ENCODE peak calls at places on chromosomes 3 and 15, in eight cellular contexts. One of them, this sample, is unnamed.

GRCh38 chr3:10945683-10946287 is 46.8 kb upstream of the SLC6A1 start:
- DNase-seq in Caki2: peak; percentile 18
- DNase-seq in ELR: peak; percentile 57
- DNase-seq in activated naive CD4-positive, alpha-beta T cell: peak; percentile 15
- DNase-seq in stimulated activated naive B cell treated with anti-CD40 and anti-IgM and Interleukin-4, amounts not matched to agents 10 μg/mL and 1 μg/mL and 100 μg/mL, for 72 hours: peak; percentile 17
- DNase-seq in T-helper 9 cell: peak; percentile 45
- DNase-seq in activated CD8-positive, alpha-beta memory T cell treated with anti-CD3 and anti-CD28 coated beads for 1 hour: peak; percentile 26
- DNase-seq in NCI-H774: no peak
- DNase-seq in this sample: peak; percentile 14

GRCh38 chr3:55894605-55895004 is 407.5 kb upstream of the WNT5A start:
- DNase-seq in activated naive CD4-positive, alpha-beta T cell: no peak
- DNase-seq in Caki2: no peak
- DNase-seq in NCI-H774: no peak
- DNase-seq in T-helper 9 cell: no peak
- DNase-seq in stimulated activated naive B cell treated with anti-CD40 and anti-IgM and Interleukin-4, amounts not matched to agents 10 μg/mL and 1 μg/mL and 100 μg/mL, for 72 hours: no peak
- DNase-seq in activated CD8-positive, alpha-beta memory T cell treated with anti-CD3 and anti-CD28 coated beads for 1 hour: no peak
- DNase-seq in ELR: no peak
- DNase-seq in this sample: no peak

GRCh38 chr3:46089237-46090011 is 62.1 kb upstream of the XCR1 start:
- DNase-seq in T-helper 9 cell: no peak
- DNase-seq in activated CD8-positive, alpha-beta memory T cell treated with anti-CD3 and anti-CD28 coated beads for 1 hour: no peak
- DNase-seq in ELR: peak; percentile 97
- DNase-seq in activated naive CD4-positive, alpha-beta T cell: no peak
- DNase-seq in stimulated activated naive B cell treated with anti-CD40 and anti-IgM and Interleukin-4, amounts not matched to agents 10 μg/mL and 1 μg/mL and 100 μg/mL, for 72 hours: peak; percentile 67
- DNase-seq in Caki2: peak; percentile 73
- DNase-seq in NCI-H774: no peak
- DNase-seq in this sample: no peak

GRCh38 chr3:152405915-152406802 is 137.4 kb downstream of the MBNL1 start:
- DNase-seq in Caki2: no peak
- DNase-seq in T-helper 9 cell: no peak
- DNase-seq in activated naive CD4-positive, alpha-beta T cell: no peak
- DNase-seq in ELR: peak; percentile 80
- DNase-seq in stimulated activated naive B cell treated with anti-CD40 and anti-IgM and Interleukin-4, amounts not matched to agents 10 μg/mL and 1 μg/mL and 100 μg/mL, for 72 hours: no peak
- DNase-seq in NCI-H774: no peak
- DNase-seq in activated CD8-positive, alpha-beta memory T cell treated with anti-CD3 and anti-CD28 coated beads for 1 hour: no peak
- DNase-seq in this sample: no peak

GRCh38 chr15:34883633-34884032 is 85.9 kb downstream of the AQR start:
- DNase-seq in T-helper 9 cell: no peak
- DNase-seq in activated CD8-positive, alpha-beta memory T cell treated with anti-CD3 and anti-CD28 coated beads for 1 hour: no peak
- DNase-seq in stimulated activated naive B cell treated with anti-CD40 and anti-IgM and Interleukin-4, amounts not matched to agents 10 μg/mL and 1 μg/mL and 100 μg/mL, for 72 hours: no peak
- DNase-seq in activated naive CD4-positive, alpha-beta T cell: no peak
- DNase-seq in ELR: peak; percentile 56
- DNase-seq in Caki2: no peak
- DNase-seq in NCI-H774: no peak
- DNase-seq in this sample: no peak

GRCh38 chr15:85690546-85691226 is 104.0 kb downstream of the KLHL25 start:
- DNase-seq in ELR: no peak
- DNase-seq in Caki2: no peak
- DNase-seq in NCI-H774: no peak
- DNase-seq in activated CD8-positive, alpha-beta memory T cell treated with anti-CD3 and anti-CD28 coated beads for 1 hour: no peak
- DNase-seq in T-helper 9 cell: no peak
- DNase-seq in stimulated activated naive B cell treated with anti-CD40 and anti-IgM and Interleukin-4, amounts not matched to agents 10 μg/mL and 1 μg/mL and 100 μg/mL, for 72 hours: peak; percentile 66
- DNase-seq in activated naive CD4-positive, alpha-beta T cell: no peak
- DNase-seq in this sample: no peak

GRCh38 chr3:184334470-184335158 is 2.8 kb upstream of the FAM131A start:
- DNase-seq in ELR: peak; percentile 97
- DNase-seq in activated CD8-positive, alpha-beta memory T cell treated with anti-CD3 and anti-CD28 coated beads for 1 hour: peak; percentile 20
- DNase-seq in Caki2: peak; percentile 45
- DNase-seq in stimulated activated naive B cell treated with anti-CD40 and anti-IgM and Interleukin-4, amounts not matched to agents 10 μg/mL and 1 μg/mL and 100 μg/mL, for 72 hours: no peak
- DNase-seq in NCI-H774: no peak
- DNase-seq in T-helper 9 cell: peak; percentile 31
- DNase-seq in activated naive CD4-positive, alpha-beta T cell: no peak
- DNase-seq in this sample: no peak

GRCh38 chr3:81352867-81353266 is 408.6 kb downstream of the GBE1 start:
- DNase-seq in ELR: peak; percentile 50
- DNase-seq in activated CD8-positive, alpha-beta memory T cell treated with anti-CD3 and anti-CD28 coated beads for 1 hour: no peak
- DNase-seq in activated naive CD4-positive, alpha-beta T cell: no peak
- DNase-seq in T-helper 9 cell: no peak
- DNase-seq in Caki2: peak; percentile 15
- DNase-seq in NCI-H774: no peak
- DNase-seq in stimulated activated naive B cell treated with anti-CD40 and anti-IgM and Interleukin-4, amounts not matched to agents 10 μg/mL and 1 μg/mL and 100 μg/mL, for 72 hours: no peak
- DNase-seq in this sample: no peak

GRCh38 chr3:121436641-121437040 is 109.1 kb downstream of the POLQ start:
- DNase-seq in T-helper 9 cell: no peak
- DNase-seq in stimulated activated naive B cell treated with anti-CD40 and anti-IgM and Interleukin-4, amounts not matched to agents 10 μg/mL and 1 μg/mL and 100 μg/mL, for 72 hours: no peak
- DNase-seq in activated CD8-positive, alpha-beta memory T cell treated with anti-CD3 and anti-CD28 coated beads for 1 hour: no peak
- DNase-seq in Caki2: no peak
- DNase-seq in activated naive CD4-positive, alpha-beta T cell: no peak
- DNase-seq in ELR: no peak
- DNase-seq in NCI-H774: no peak
- DNase-seq in this sample: no peak

GRCh38 chr3:136261826-136262225 is 11.7 kb downstream of the PCCB start:
- DNase-seq in NCI-H774: no peak
- DNase-seq in Caki2: no peak
- DNase-seq in ELR: no peak
- DNase-seq in T-helper 9 cell: no peak
- DNase-seq in activated CD8-positive, alpha-beta memory T cell treated with anti-CD3 and anti-CD28 coated beads for 1 hour: no peak
- DNase-seq in stimulated activated naive B cell treated with anti-CD40 and anti-IgM and Interleukin-4, amounts not matched to agents 10 μg/mL and 1 μg/mL and 100 μg/mL, for 72 hours: no peak
- DNase-seq in activated naive CD4-positive, alpha-beta T cell: no peak
- DNase-seq in this sample: no peak

GRCh38 chr3:68977486-68978167 is 35.9 kb downstream of the EOGT start:
- DNase-seq in activated CD8-positive, alpha-beta memory T cell treated with anti-CD3 and anti-CD28 coated beads for 1 hour: no peak
- DNase-seq in Caki2: no peak
- DNase-seq in activated naive CD4-positive, alpha-beta T cell: no peak
- DNase-seq in stimulated activated naive B cell treated with anti-CD40 and anti-IgM and Interleukin-4, amounts not matched to agents 10 μg/mL and 1 μg/mL and 100 μg/mL, for 72 hours: no peak
- DNase-seq in NCI-H774: no peak
- DNase-seq in T-helper 9 cell: no peak
- DNase-seq in ELR: no peak
- DNase-seq in this sample: no peak

GRCh38 chr3:50278868-50279224 is at the start of gene LSMEM2:
- DNase-seq in stimulated activated naive B cell treated with anti-CD40 and anti-IgM and Interleukin-4, amounts not matched to agents 10 μg/mL and 1 μg/mL and 100 μg/mL, for 72 hours: no peak
- DNase-seq in activated CD8-positive, alpha-beta memory T cell treated with anti-CD3 and anti-CD28 coated beads for 1 hour: no peak
- DNase-seq in Caki2: no peak
- DNase-seq in NCI-H774: no peak
- DNase-seq in ELR: no peak
- DNase-seq in T-helper 9 cell: no peak
- DNase-seq in activated naive CD4-positive, alpha-beta T cell: no peak
- DNase-seq in this sample: no peak

GRCh38 chr15:83653639-83654378 is at the start of gene ADAMTSL3:
- DNase-seq in stimulated activated naive B cell treated with anti-CD40 and anti-IgM and Interleukin-4, amounts not matched to agents 10 μg/mL and 1 μg/mL and 100 μg/mL, for 72 hours: no peak
- DNase-seq in T-helper 9 cell: no peak
- DNase-seq in activated naive CD4-positive, alpha-beta T cell: no peak
- DNase-seq in activated CD8-positive, alpha-beta memory T cell treated with anti-CD3 and anti-CD28 coated beads for 1 hour: no peak
- DNase-seq in Caki2: peak; percentile 68
- DNase-seq in ELR: no peak
- DNase-seq in NCI-H774: no peak
- DNase-seq in this sample: no peak

GRCh38 chr3:146164951-146165350 is 4.0 kb upstream of the PLOD2 start:
- DNase-seq in Caki2: peak; percentile 62
- DNase-seq in activated naive CD4-positive, alpha-beta T cell: no peak
- DNase-seq in activated CD8-positive, alpha-beta memory T cell treated with anti-CD3 and anti-CD28 coated beads for 1 hour: no peak
- DNase-seq in T-helper 9 cell: no peak
- DNase-seq in stimulated activated naive B cell treated with anti-CD40 and anti-IgM and Interleukin-4, amounts not matched to agents 10 μg/mL and 1 μg/mL and 100 μg/mL, for 72 hours: no peak
- DNase-seq in NCI-H774: no peak
- DNase-seq in ELR: peak; percentile 55
- DNase-seq in this sample: no peak

GRCh38 chr3:50316657-50317242 is 5.8 kb downstream of the HYAL2 start:
- DNase-seq in activated CD8-positive, alpha-beta memory T cell treated with anti-CD3 and anti-CD28 coated beads for 1 hour: peak; percentile 61
- DNase-seq in activated naive CD4-positive, alpha-beta T cell: no peak
- DNase-seq in stimulated activated naive B cell treated with anti-CD40 and anti-IgM and Interleukin-4, amounts not matched to agents 10 μg/mL and 1 μg/mL and 100 μg/mL, for 72 hours: no peak
- DNase-seq in NCI-H774: no peak
- DNase-seq in T-helper 9 cell: peak; percentile 73
- DNase-seq in Caki2: peak; percentile 96
- DNase-seq in ELR: peak; percentile 60
- DNase-seq in this sample: peak; percentile 88

GRCh38 chr15:43249699-43250203 is 17.0 kb downstream of the TGM5 start:
- DNase-seq in ELR: peak; percentile 93
- DNase-seq in T-helper 9 cell: no peak
- DNase-seq in activated naive CD4-positive, alpha-beta T cell: no peak
- DNase-seq in activated CD8-positive, alpha-beta memory T cell treated with anti-CD3 and anti-CD28 coated beads for 1 hour: no peak
- DNase-seq in NCI-H774: no peak
- DNase-seq in stimulated activated naive B cell treated with anti-CD40 and anti-IgM and Interleukin-4, amounts not matched to agents 10 μg/mL and 1 μg/mL and 100 μg/mL, for 72 hours: peak; percentile 75
- DNase-seq in Caki2: no peak
- DNase-seq in this sample: no peak

GRCh38 chr3:127479449-127479848 is 111.1 kb downstream of the TPRA1 start:
- DNase-seq in stimulated activated naive B cell treated with anti-CD40 and anti-IgM and Interleukin-4, amounts not matched to agents 10 μg/mL and 1 μg/mL and 100 μg/mL, for 72 hours: no peak
- DNase-seq in NCI-H774: no peak
- DNase-seq in ELR: no peak
- DNase-seq in Caki2: no peak
- DNase-seq in T-helper 9 cell: no peak
- DNase-seq in activated naive CD4-positive, alpha-beta T cell: no peak
- DNase-seq in activated CD8-positive, alpha-beta memory T cell treated with anti-CD3 and anti-CD28 coated beads for 1 hour: no peak
- DNase-seq in this sample: no peak

GRCh38 chr3:58801541-58801940 is 135.0 kb upstream of the FAM3D start:
- DNase-seq in Caki2: no peak
- DNase-seq in activated CD8-positive, alpha-beta memory T cell treated with anti-CD3 and anti-CD28 coated beads for 1 hour: no peak
- DNase-seq in stimulated activated naive B cell treated with anti-CD40 and anti-IgM and Interleukin-4, amounts not matched to agents 10 μg/mL and 1 μg/mL and 100 μg/mL, for 72 hours: no peak
- DNase-seq in activated naive CD4-positive, alpha-beta T cell: no peak
- DNase-seq in NCI-H774: no peak
- DNase-seq in T-helper 9 cell: no peak
- DNase-seq in ELR: no peak
- DNase-seq in this sample: no peak

GRCh38 chr3:64595253-64595694 is 92.5 kb downstream of the ADAMTS9 start:
- DNase-seq in NCI-H774: no peak
- DNase-seq in activated CD8-positive, alpha-beta memory T cell treated with anti-CD3 and anti-CD28 coated beads for 1 hour: no peak
- DNase-seq in Caki2: no peak
- DNase-seq in T-helper 9 cell: no peak
- DNase-seq in ELR: peak; percentile 2
- DNase-seq in activated naive CD4-positive, alpha-beta T cell: no peak
- DNase-seq in stimulated activated naive B cell treated with anti-CD40 and anti-IgM and Interleukin-4, amounts not matched to agents 10 μg/mL and 1 μg/mL and 100 μg/mL, for 72 hours: no peak
- DNase-seq in this sample: peak; percentile 6

GRCh38 chr3:32758375-32758753 is 59.4 kb upstream of the TRIM71 start:
- DNase-seq in Caki2: no peak
- DNase-seq in activated naive CD4-positive, alpha-beta T cell: no peak
- DNase-seq in ELR: peak; percentile 23
- DNase-seq in stimulated activated naive B cell treated with anti-CD40 and anti-IgM and Interleukin-4, amounts not matched to agents 10 μg/mL and 1 μg/mL and 100 μg/mL, for 72 hours: no peak
- DNase-seq in NCI-H774: no peak
- DNase-seq in T-helper 9 cell: no peak
- DNase-seq in activated CD8-positive, alpha-beta memory T cell treated with anti-CD3 and anti-CD28 coated beads for 1 hour: no peak
- DNase-seq in this sample: no peak

GRCh38 chr3:146594843-146595482 is 10.2 kb downstream of the PLSCR5 start:
- DNase-seq in T-helper 9 cell: no peak
- DNase-seq in activated naive CD4-positive, alpha-beta T cell: no peak
- DNase-seq in ELR: peak; percentile 50
- DNase-seq in activated CD8-positive, alpha-beta memory T cell treated with anti-CD3 and anti-CD28 coated beads for 1 hour: no peak
- DNase-seq in stimulated activated naive B cell treated with anti-CD40 and anti-IgM and Interleukin-4, amounts not matched to agents 10 μg/mL and 1 μg/mL and 100 μg/mL, for 72 hours: no peak
- DNase-seq in NCI-H774: no peak
- DNase-seq in Caki2: no peak
- DNase-seq in this sample: no peak

GRCh38 chr15:35256555-35256954 is 171.5 kb upstream of the NANOGP8 start:
- DNase-seq in ELR: no peak
- DNase-seq in stimulated activated naive B cell treated with anti-CD40 and anti-IgM and Interleukin-4, amounts not matched to agents 10 μg/mL and 1 μg/mL and 100 μg/mL, for 72 hours: no peak
- DNase-seq in activated naive CD4-positive, alpha-beta T cell: no peak
- DNase-seq in T-helper 9 cell: no peak
- DNase-seq in activated CD8-positive, alpha-beta memory T cell treated with anti-CD3 and anti-CD28 coated beads for 1 hour: no peak
- DNase-seq in NCI-H774: no peak
- DNase-seq in Caki2: no peak
- DNase-seq in this sample: no peak

GRCh38 chr3:107545680-107546120 is 22.9 kb downstream of the BBX start:
- DNase-seq in T-helper 9 cell: no peak
- DNase-seq in stimulated activated naive B cell treated with anti-CD40 and anti-IgM and Interleukin-4, amounts not matched to agents 10 μg/mL and 1 μg/mL and 100 μg/mL, for 72 hours: no peak
- DNase-seq in Caki2: no peak
- DNase-seq in NCI-H774: no peak
- DNase-seq in ELR: no peak
- DNase-seq in activated CD8-positive, alpha-beta memory T cell treated with anti-CD3 and anti-CD28 coated beads for 1 hour: no peak
- DNase-seq in activated naive CD4-positive, alpha-beta T cell: no peak
- DNase-seq in this sample: no peak

GRCh38 chr3:141795719-141796435 is 32.7 kb downstream of the GRK7 start:
- DNase-seq in NCI-H774: no peak
- DNase-seq in activated CD8-positive, alpha-beta memory T cell treated with anti-CD3 and anti-CD28 coated beads for 1 hour: no peak
- DNase-seq in T-helper 9 cell: peak; percentile 22
- DNase-seq in activated naive CD4-positive, alpha-beta T cell: no peak
- DNase-seq in stimulated activated naive B cell treated with anti-CD40 and anti-IgM and Interleukin-4, amounts not matched to agents 10 μg/mL and 1 μg/mL and 100 μg/mL, for 72 hours: no peak
- DNase-seq in Caki2: no peak
- DNase-seq in ELR: no peak
- DNase-seq in this sample: no peak

GRCh38 chr3:37770336-37770735 is 91.3 kb upstream of the CTDSPL start:
- DNase-seq in T-helper 9 cell: no peak
- DNase-seq in NCI-H774: no peak
- DNase-seq in Caki2: no peak
- DNase-seq in activated naive CD4-positive, alpha-beta T cell: no peak
- DNase-seq in activated CD8-positive, alpha-beta memory T cell treated with anti-CD3 and anti-CD28 coated beads for 1 hour: no peak
- DNase-seq in stimulated activated naive B cell treated with anti-CD40 and anti-IgM and Interleukin-4, amounts not matched to agents 10 μg/mL and 1 μg/mL and 100 μg/mL, for 72 hours: no peak
- DNase-seq in ELR: no peak
- DNase-seq in this sample: no peak

GRCh38 chr3:46692566-46692983 is 904 bp downstream of the ALS2CL start:
- DNase-seq in activated CD8-positive, alpha-beta memory T cell treated with anti-CD3 and anti-CD28 coated beads for 1 hour: no peak
- DNase-seq in Caki2: peak; percentile 74
- DNase-seq in NCI-H774: no peak
- DNase-seq in stimulated activated naive B cell treated with anti-CD40 and anti-IgM and Interleukin-4, amounts not matched to agents 10 μg/mL and 1 μg/mL and 100 μg/mL, for 72 hours: no peak
- DNase-seq in ELR: peak; percentile 51
- DNase-seq in T-helper 9 cell: no peak
- DNase-seq in activated naive CD4-positive, alpha-beta T cell: no peak
- DNase-seq in this sample: peak; percentile 93

GRCh38 chr3:126064627-126065258 is 19.2 kb downstream of the SLC41A3 start:
- DNase-seq in stimulated activated naive B cell treated with anti-CD40 and anti-IgM and Interleukin-4, amounts not matched to agents 10 μg/mL and 1 μg/mL and 100 μg/mL, for 72 hours: no peak
- DNase-seq in activated naive CD4-positive, alpha-beta T cell: no peak
- DNase-seq in T-helper 9 cell: no peak
- DNase-seq in NCI-H774: no peak
- DNase-seq in Caki2: no peak
- DNase-seq in ELR: no peak
- DNase-seq in activated CD8-positive, alpha-beta memory T cell treated with anti-CD3 and anti-CD28 coated beads for 1 hour: no peak
- DNase-seq in this sample: no peak

GRCh38 chr3:113898892-113899291 is 48.9 kb upstream of the ZDHHC23 start:
- DNase-seq in activated naive CD4-positive, alpha-beta T cell: no peak
- DNase-seq in stimulated activated naive B cell treated with anti-CD40 and anti-IgM and Interleukin-4, amounts not matched to agents 10 μg/mL and 1 μg/mL and 100 μg/mL, for 72 hours: no peak
- DNase-seq in Caki2: no peak
- DNase-seq in ELR: no peak
- DNase-seq in NCI-H774: no peak
- DNase-seq in T-helper 9 cell: no peak
- DNase-seq in activated CD8-positive, alpha-beta memory T cell treated with anti-CD3 and anti-CD28 coated beads for 1 hour: no peak
- DNase-seq in this sample: no peak

GRCh38 chr15:33801954-33802353 is 166.3 kb upstream of the CHRM5 start:
- DNase-seq in stimulated activated naive B cell treated with anti-CD40 and anti-IgM and Interleukin-4, amounts not matched to agents 10 μg/mL and 1 μg/mL and 100 μg/mL, for 72 hours: no peak
- DNase-seq in activated CD8-positive, alpha-beta memory T cell treated with anti-CD3 and anti-CD28 coated beads for 1 hour: no peak
- DNase-seq in activated naive CD4-positive, alpha-beta T cell: no peak
- DNase-seq in T-helper 9 cell: no peak
- DNase-seq in ELR: no peak
- DNase-seq in NCI-H774: no peak
- DNase-seq in Caki2: no peak
- DNase-seq in this sample: no peak

GRCh38 chr15:100723323-100723801 is 121.0 kb downstream of the ASB7 start:
- DNase-seq in T-helper 9 cell: no peak
- DNase-seq in ELR: peak; percentile 26
- DNase-seq in NCI-H774: no peak
- DNase-seq in activated naive CD4-positive, alpha-beta T cell: no peak
- DNase-seq in stimulated activated naive B cell treated with anti-CD40 and anti-IgM and Interleukin-4, amounts not matched to agents 10 μg/mL and 1 μg/mL and 100 μg/mL, for 72 hours: no peak
- DNase-seq in Caki2: peak; percentile 33
- DNase-seq in activated CD8-positive, alpha-beta memory T cell treated with anti-CD3 and anti-CD28 coated beads for 1 hour: no peak
- DNase-seq in this sample: peak; percentile 83

GRCh38 chr3:156816091-156816793 is 9.9 kb upstream of the LEKR1 start:
- DNase-seq in stimulated activated naive B cell treated with anti-CD40 and anti-IgM and Interleukin-4, amounts not matched to agents 10 μg/mL and 1 μg/mL and 100 μg/mL, for 72 hours: peak; percentile 51
- DNase-seq in Caki2: no peak
- DNase-seq in T-helper 9 cell: peak; percentile 5
- DNase-seq in ELR: peak; percentile 90
- DNase-seq in activated CD8-positive, alpha-beta memory T cell treated with anti-CD3 and anti-CD28 coated beads for 1 hour: no peak
- DNase-seq in activated naive CD4-positive, alpha-beta T cell: peak; percentile 20
- DNase-seq in NCI-H774: peak; percentile 63
- DNase-seq in this sample: no peak

GRCh38 chr3:52311567-52312119 is 4.5 kb upstream of the DNAH1 start:
- DNase-seq in ELR: no peak
- DNase-seq in stimulated activated naive B cell treated with anti-CD40 and anti-IgM and Interleukin-4, amounts not matched to agents 10 μg/mL and 1 μg/mL and 100 μg/mL, for 72 hours: no peak
- DNase-seq in T-helper 9 cell: no peak
- DNase-seq in Caki2: no peak
- DNase-seq in activated naive CD4-positive, alpha-beta T cell: no peak
- DNase-seq in NCI-H774: peak; percentile 90
- DNase-seq in activated CD8-positive, alpha-beta memory T cell treated with anti-CD3 and anti-CD28 coated beads for 1 hour: no peak
- DNase-seq in this sample: no peak

This sample was measured in LoVo.